ENCODE peak calls at places on chromosomes 6 and 20, in six cellular contexts. S, E, Z, D, V and X are unnamed samples.

GRCh38 chr20:32527052-32527446 is 58.1 kb downstream of the NOL4L start:
- DNase-seq in E (no peak), V (no peak), D (no peak), Z (no peak), S (no peak), X (no peak)

GRCh38 chr20:53829086-53829703 is 235.6 kb upstream of the ZNF217 start:
- DNase-seq in E (peak; percentile 95), S (no peak), Z (peak; percentile 97), V (peak; percentile 93), D (no peak), X (no peak)

GRCh38 chr6:169783971-169784930 is 32.8 kb downstream of the ERMARD start:
- DNase-seq in E (peak; percentile 17), D (peak; percentile 17), V (peak; percentile 39), Z (no peak), S (no peak), X (no peak)

GRCh38 chr20:63224272-63225081 is 8.5 kb upstream of the YTHDF1 start:
- DNase-seq in E (peak; percentile 61), S (no peak), V (peak; percentile 81), D (no peak), Z (peak; percentile 44), X (no peak)

GRCh38 chr6:4192627-4193026 is 57.3 kb upstream of the ECI2 start:
- DNase-seq in D (no peak), S (no peak), V (no peak), E (no peak), Z (no peak), X (no peak)

GRCh38 chr20:10843161-10843711 is 169.4 kb upstream of the JAG1 start:
- DNase-seq in S (no peak), D (no peak), E (no peak), V (no peak), Z (peak; percentile 33), X (no peak)

GRCh38 chr6:150016324-150017185 is 8.8 kb downstream of the RAET1L start:
- DNase-seq in V (peak; percentile 91), Z (peak; percentile 61), S (no peak), E (peak; percentile 65), D (no peak), X (peak; percentile 63)

GRCh38 chr6:106223300-106223930 is 102.1 kb downstream of the ATG5 start:
- DNase-seq in D (no peak), E (peak; percentile 74), V (peak; percentile 91), Z (peak; percentile 79), S (no peak), X (peak; percentile 50)

GRCh38 chr6:3727593-3728108 is 23.9 kb downstream of the PXDC1 start:
- DNase-seq in Z (no peak), E (no peak), D (no peak), V (no peak), S (no peak), X (no peak)

GRCh38 chr6:34021839-34022190 is 124.1 kb downstream of the GRM4 start:
- DNase-seq in V (peak; percentile 22), D (no peak), Z (no peak), E (no peak), S (no peak), X (no peak)

GRCh38 chr20:36182604-36183154 is 28.1 kb downstream of the EPB41L1 start:
- DNase-seq in S (no peak), D (no peak), E (no peak), Z (no peak), V (no peak), X (no peak)

GRCh38 chr6:16670183-16670582 is 91.1 kb downstream of the ATXN1 start:
- DNase-seq in Z (no peak), E (peak; percentile 38), S (no peak), V (peak; percentile 57), D (no peak), X (no peak)

GRCh38 chr6:138499303-138499991 is at the start of gene NHSL1:
- DNase-seq in Z (peak; percentile 26), E (peak; percentile 27), V (no peak), D (no peak), S (no peak), X (peak; percentile 54)

GRCh38 chr6:138410972-138411667 is 7.1 kb downstream of the HEBP2 start:
- DNase-seq in Z (peak; percentile 83), V (peak; percentile 80), E (peak; percentile 76), D (no peak), S (no peak), X (no peak)

GRCh38 chr20:17848649-17849048 is 119.9 kb downstream of the SNX5 start:
- DNase-seq in V (no peak), D (no peak), E (no peak), S (no peak), Z (no peak), X (no peak)

GRCh38 chr6:72250664-72251063 is 364.3 kb downstream of the RIMS1 start:
- DNase-seq in V (no peak), E (no peak), Z (peak; percentile 31), S (no peak), D (no peak), X (no peak)

GRCh38 chr6:118522422-118522821 is 25.7 kb upstream of the PLN start:
- DNase-seq in V (no peak), S (no peak), D (no peak), Z (no peak), E (no peak), X (no peak)

GRCh38 chr6:149129401-149130077 is 188.0 kb upstream of the TAB2 start:
- DNase-seq in Z (peak; percentile 65), E (peak; percentile 53), D (no peak), V (peak; percentile 98), S (no peak), X (no peak)

GRCh38 chr6:87393026-87393622 is 14.6 kb upstream of the CFAP206 start:
- DNase-seq in E (peak; percentile 73), D (no peak), V (peak; percentile 82), S (no peak), Z (peak; percentile 70), X (peak; percentile 56)

GRCh38 chr6:87401832-87402231 is 5.9 kb upstream of the CFAP206 start:
- DNase-seq in E (no peak), D (no peak), V (no peak), Z (no peak), S (no peak), X (no peak)

GRCh38 chr6:87396595-87397392 is 11.0 kb upstream of the CFAP206 start:
- DNase-seq in S (no peak), Z (no peak), D (no peak), E (no peak), V (no peak), X (no peak)

DNA sequence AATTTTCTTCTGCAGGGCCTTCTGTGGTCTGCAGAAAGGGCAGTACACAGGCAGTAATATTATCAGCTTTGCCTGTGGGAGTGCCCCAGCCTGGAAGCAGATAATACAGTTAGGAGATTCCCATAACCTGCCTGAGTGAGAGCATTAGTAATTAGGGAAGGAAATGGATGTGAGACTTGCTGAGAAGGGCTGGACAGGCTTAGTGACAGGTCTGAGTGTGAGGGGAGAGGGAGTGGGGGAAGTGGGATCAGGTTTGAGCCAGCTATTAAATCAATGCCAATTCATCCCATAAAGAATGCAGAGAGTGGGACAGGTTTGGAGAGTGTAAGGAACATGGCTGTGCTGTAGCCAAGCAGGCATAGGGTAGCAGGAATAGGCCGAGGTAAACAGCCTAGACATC is 10.1 kb upstream of the CFAP206 start:
- DNase-seq in D (no peak), S (no peak), V (no peak), Z (no peak), E (no peak), X (no peak)
- H3K14ac ChIP-seq in D (no peak overlapping the region), S (no peak overlapping the region), V (no peak overlapping the region), Z (no peak overlapping the region), E (no peak overlapping the region), X (no peak overlapping the region)

GRCh38 chr20:42475773-42476172 is 713.9 kb downstream of the PTPRT start:
- DNase-seq in S (no peak), D (no peak), E (no peak), V (no peak), Z (no peak), X (no peak)
- H3K14ac ChIP-seq in S (no peak overlapping the region), D (no peak overlapping the region), E (no peak overlapping the region), V (no peak overlapping the region), Z (no peak overlapping the region), X (no peak overlapping the region)

GRCh38 chr20:51902933-51903332 is 100.6 kb upstream of the SALL4 start:
- DNase-seq in Z (no peak), V (no peak), E (no peak), S (no peak), D (no peak), X (no peak)
- H3K14ac ChIP-seq in Z (no peak overlapping the region), V (no peak overlapping the region), E (no peak overlapping the region), S (no peak overlapping the region), D (no peak overlapping the region), X (no peak overlapping the region)

DNA sequence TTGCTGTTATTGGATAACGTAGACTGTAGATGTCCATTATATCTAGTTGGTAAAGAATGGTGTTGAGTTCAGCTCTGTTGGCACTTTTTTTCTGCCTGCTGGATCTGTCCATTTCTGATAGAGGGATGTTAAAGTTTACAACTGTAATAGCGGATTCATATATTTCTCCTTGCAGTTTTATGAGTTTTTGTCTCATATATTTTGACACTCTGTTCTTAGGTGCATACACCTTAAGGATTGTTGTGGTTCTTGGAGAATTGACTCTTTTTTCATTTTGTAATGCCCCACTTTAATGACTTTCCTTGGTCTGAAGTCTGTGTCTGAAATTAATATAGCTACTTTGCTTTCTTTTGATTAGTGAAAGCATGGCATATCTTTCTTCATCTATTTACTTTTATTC is 16.1 kb downstream of the STXBP5 start:
- DNase-seq in D (no peak), Z (no peak), E (no peak), S (no peak), V (no peak), X (no peak)
- H3K14ac ChIP-seq in D (no peak overlapping the region), Z (no peak overlapping the region), E (no peak overlapping the region), S (no peak overlapping the region), V (no peak overlapping the region), X (no peak overlapping the region)

GRCh38 chr6:79094938-79095337 is 16.9 kb upstream of the PHIP start:
- DNase-seq in S (no peak), V (no peak), E (no peak), D (no peak), Z (no peak), X (no peak)
- H3K14ac ChIP-seq in S (no peak overlapping the region), V (no peak overlapping the region), E (no peak overlapping the region), D (no peak overlapping the region), Z (no peak overlapping the region), X (no peak overlapping the region)

GRCh38 chr6:160104821-160105517 is 16.6 kb upstream of the SLC22A1 start:
- DNase-seq in S (no peak), Z (no peak), E (no peak), V (no peak), D (no peak), X (no peak)
- H3K14ac ChIP-seq in S (no peak overlapping the region), Z (no peak overlapping the region), E (no peak overlapping the region), V (no peak overlapping the region), D (no peak overlapping the region), X (peak overlapping the region; percentile 47)